ENCODE peak calls at places on chromosome 4, in six cellular contexts. J, N, O, P, D and W are unnamed samples. For H3K4me1, the result is how much of the 10 kb centered on the place peaks cover.

GRCh38 chr4:158020175-158020574 is 152.7 kb downstream of the GASK1B start:
- DNase-seq in J (peak), N (peak), O (no peak), P (no peak), D (peak), W (peak)

GRCh38 chr4:30950737-30951136 is 230.6 kb downstream of the PCDH7 start:
- DNase-seq in J (no peak), N (no peak), O (no peak), P (no peak), D (no peak), W (peak)

GRCh38 chr4:836781-837301 is 10.9 kb upstream of the CPLX1 start:
- DNase-seq in J (no peak), N (no peak), O (no peak), P (no peak), D (no peak), W (no peak)

GRCh38 chr4:622071-622995 is 3.0 kb upstream of the PDE6B start:
- DNase-seq in J (no peak), N (no peak), O (no peak), P (no peak), D (no peak), W (no peak)

GRCh38 chr4:153248641-153249198 is 44.5 kb downstream of the TRIM2 start:
- DNase-seq in J (peak), N (no peak), O (peak), P (no peak), D (no peak), W (no peak)

GRCh38 chr4:121827851-121828250 is 4.2 kb upstream of the CCNA2 start:
- DNase-seq in J (no peak), N (peak), O (no peak), P (no peak), D (no peak), W (peak)

GRCh38 chr4:16843831-16844508 is 54.5 kb downstream of the LDB2 start:
- DNase-seq in J (peak), N (peak), O (no peak), P (no peak), D (no peak), W (no peak)

GRCh38 chr4:123025398-123025797 is 103.0 kb upstream of the NUDT6 start:
- DNase-seq in J (no peak), N (no peak), O (no peak), P (no peak), D (no peak), W (no peak)

GRCh38 chr4:3630934-3631585 is 98.8 kb upstream of the LRPAP1 start:
- DNase-seq in J (no peak), N (no peak), O (no peak), P (no peak), D (no peak), W (no peak)

GRCh38 chr4:33386761-33387160 is 2666.6 kb downstream of the PCDH7 start:
- DNase-seq in J (peak), N (no peak), O (no peak), P (no peak), D (no peak), W (no peak)

GRCh38 chr4:20394471-20394870 is 142.8 kb downstream of the SLIT2 start:
- DNase-seq in J (no peak), N (no peak), O (no peak), P (no peak), D (no peak), W (no peak)

GRCh38 chr4:74123065-74123728 is 24.2 kb upstream of the CXCL2 start:
- DNase-seq in J (no peak), N (peak), O (no peak), P (no peak), D (no peak), W (no peak)

GRCh38 chr4:20395160-20395773 is 143.6 kb downstream of the SLIT2 start:
- DNase-seq in J (peak), N (peak), O (peak), P (peak), D (peak), W (peak)

GRCh38 chr4:57187241-57187640 is 77.1 kb upstream of the IGFBP7 start:
- DNase-seq in J (no peak), N (no peak), O (no peak), P (no peak), D (no peak), W (no peak)

GRCh38 chr4:166991162-166991561 is 243.1 kb downstream of the SPOCK3 start:
- DNase-seq in J (no peak), N (no peak), O (no peak), P (no peak), D (no peak), W (no peak)

GRCh38 chr4:109395694-109396093 is 37.9 kb upstream of the SEC24B start:
- DNase-seq in J (peak), N (no peak), O (no peak), P (no peak), D (no peak), W (no peak)

GRCh38 chr4:109389367-109390118 is 44.1 kb upstream of the SEC24B start:
- DNase-seq in J (peak), N (no peak), O (no peak), P (no peak), D (no peak), W (no peak)

GRCh38 chr4:109385260-109385659 is 48.4 kb upstream of the SEC24B start:
- DNase-seq in J (no peak), N (no peak), O (no peak), P (no peak), D (no peak), W (no peak)

DNA sequence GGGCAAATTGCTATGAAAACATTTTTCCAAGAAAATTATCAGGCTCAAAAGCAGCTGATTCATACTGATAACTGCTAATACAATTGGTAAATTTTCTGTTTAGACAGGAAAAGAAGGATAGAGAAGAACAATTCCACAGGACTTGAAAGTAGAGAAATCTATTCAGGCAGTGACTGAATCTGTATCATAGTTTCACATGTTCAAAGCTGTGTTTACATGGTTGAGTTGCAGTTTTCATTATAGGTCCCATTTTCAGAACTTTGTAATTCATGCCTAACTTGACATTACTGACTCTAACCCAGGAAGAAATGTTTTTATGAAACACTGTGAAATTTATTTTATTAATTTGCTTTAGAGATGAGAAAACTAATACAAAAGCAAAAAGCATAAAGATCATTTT is 43.2 kb upstream of the SEC24B start:
- DNase-seq in J (no peak), N (no peak), O (no peak), P (no peak), D (no peak), W (no peak)
- H3K4me1 ChIP-seq in J (under half), N (under half), O (under half), P (under half), D (under half), W (under half)

GRCh38 chr4:76977731-76978350 is 28.3 kb downstream of the SEPTIN11 start:
- DNase-seq in J (no peak), N (peak), O (no peak), P (no peak), D (no peak), W (no peak)
- H2BK5ac ChIP-seq in J (no peak), N (peak), O (no peak), P (no peak), D (no peak), W (no peak)

GRCh38 chr4:184466634-184467033 is 7.7 kb downstream of the IRF2 start:
- DNase-seq in J (no peak), N (no peak), O (no peak), P (no peak), D (no peak), W (no peak)
- H3K4me1 ChIP-seq in J (under half), N (under half), O (under half), P (under half), D (under half), W (under half)

DNA sequence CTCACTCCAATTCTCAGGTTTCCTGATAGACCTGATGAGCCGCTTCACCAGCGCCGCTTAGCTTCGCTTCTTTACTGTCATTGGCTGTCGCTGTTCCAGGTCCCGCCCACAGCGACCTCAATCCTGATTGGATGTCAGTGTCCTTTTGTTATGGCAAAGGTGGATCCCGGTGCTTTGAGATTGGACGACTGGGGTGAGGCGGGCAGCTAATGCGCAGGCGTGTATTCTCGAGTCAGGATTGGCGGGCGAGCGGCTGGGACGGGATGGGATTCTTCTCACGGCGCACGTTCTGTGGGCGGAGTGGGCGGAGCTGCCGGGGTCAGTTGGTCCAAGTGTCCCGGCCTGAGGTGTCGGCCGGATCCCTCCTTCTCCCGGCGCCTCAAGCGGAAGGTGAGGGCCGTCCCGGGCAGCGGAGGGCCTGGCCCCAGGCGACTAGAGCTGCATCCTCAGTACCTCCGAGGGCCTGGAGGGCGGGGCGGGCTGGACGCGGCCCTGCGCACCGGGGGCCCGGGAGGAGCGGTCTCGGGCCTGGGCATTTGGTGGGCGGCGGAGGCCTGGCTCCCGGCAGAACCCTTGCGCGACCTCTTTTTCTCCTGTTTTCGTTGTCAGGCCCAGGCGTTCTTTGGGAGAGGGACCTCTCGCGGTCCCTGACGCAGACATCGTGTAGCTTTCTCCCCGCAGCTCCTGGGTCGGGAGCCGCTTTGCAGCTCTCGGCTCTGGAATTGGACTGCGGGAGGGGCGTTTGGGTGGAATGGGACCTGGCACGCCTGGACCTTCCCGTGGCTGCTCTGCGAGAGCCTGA is at the start of gene SCOC:
- DNase-seq in J (peak), N (peak), O (peak), P (peak), D (peak), W (peak)
- H2BK5ac ChIP-seq in J (no peak), N (peak), O (no peak), P (peak), D (peak), W (peak)

DNA sequence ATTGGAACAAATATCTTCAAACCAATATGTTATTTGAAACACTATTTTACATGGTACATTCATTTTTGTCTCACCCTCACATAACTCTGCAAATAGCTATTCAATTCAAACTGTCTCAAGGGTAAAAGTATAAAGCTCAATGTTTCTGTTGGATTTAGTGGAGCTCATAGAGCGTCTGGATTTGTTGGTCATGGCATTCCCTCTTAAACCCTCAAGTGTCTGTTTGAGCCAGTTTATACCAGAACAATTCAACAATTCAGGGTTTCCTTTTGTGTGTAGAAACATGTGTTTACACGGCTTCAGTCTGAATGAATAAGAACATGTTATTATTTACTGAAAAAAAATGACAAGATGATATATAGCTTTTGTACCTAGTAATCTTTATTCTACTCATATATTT is 161.6 kb downstream of the PCDH18 start:
- DNase-seq in J (no peak), N (peak), O (no peak), P (no peak), D (no peak), W (no peak)
- H3K4me1 ChIP-seq in J (under half), N (under half), O (under half), P (under half), D (under half), W (under half)

GRCh38 chr4:186915816-186916215 is 192.2 kb upstream of the FAT1 start:
- DNase-seq in J (peak), N (no peak), O (no peak), P (no peak), D (no peak), W (peak)

GRCh38 chr4:186918466-186918865 is 194.8 kb upstream of the FAT1 start:
- DNase-seq in J (no peak), N (no peak), O (no peak), P (no peak), D (no peak), W (peak)

GRCh38 chr4:186924723-186925122 is 201.1 kb upstream of the FAT1 start:
- DNase-seq in J (no peak), N (peak), O (no peak), P (no peak), D (no peak), W (no peak)

GRCh38 chr4:186920486-186920885 is 196.8 kb upstream of the FAT1 start:
- DNase-seq in J (no peak), N (peak), O (no peak), P (no peak), D (no peak), W (no peak)

GRCh38 chr4:186919340-186919739 is 195.7 kb upstream of the FAT1 start:
- DNase-seq in J (no peak), N (no peak), O (no peak), P (no peak), D (no peak), W (no peak)
- H2BK5ac ChIP-seq in J (no peak), N (peak), O (no peak), P (no peak), D (peak), W (no peak)

DNA sequence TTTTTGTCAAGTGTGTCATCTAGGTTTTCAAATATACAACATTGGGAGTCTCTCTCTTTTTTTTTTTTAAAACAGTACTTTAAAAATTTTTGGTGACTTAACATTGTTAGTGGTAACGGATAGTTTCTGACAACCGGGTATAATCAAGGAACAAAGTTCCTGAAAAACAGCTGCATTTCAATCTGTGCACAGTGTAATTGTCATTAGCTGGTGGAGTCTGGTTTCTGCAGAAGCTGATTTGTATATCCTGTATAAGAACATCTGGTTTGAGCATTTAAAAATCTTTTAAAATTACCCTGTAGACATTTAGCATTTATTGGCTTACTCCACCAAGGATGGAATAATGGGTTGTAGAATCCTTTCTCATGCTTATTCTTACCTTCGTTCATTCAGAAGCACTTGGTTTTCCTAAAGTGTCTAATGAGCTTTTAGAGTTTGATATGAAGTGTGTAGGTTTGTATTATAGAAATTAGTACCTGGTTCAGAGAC is 11.2 kb downstream of the JADE1 start:
- DNase-seq in J (no peak), N (no peak), O (no peak), P (no peak), D (no peak), W (no peak)
- H3K4me1 ChIP-seq in J (under half), N (under half), O (under half), P (under half), D (under half), W (under half)

GRCh38 chr4:1856071-1856919 is at the start of gene LETM1:
- DNase-seq in J (peak), N (peak), O (peak), P (peak), D (peak), W (peak)
- H2BK5ac ChIP-seq in J (no peak), N (peak), O (no peak), P (peak), D (no peak), W (peak)

DNA sequence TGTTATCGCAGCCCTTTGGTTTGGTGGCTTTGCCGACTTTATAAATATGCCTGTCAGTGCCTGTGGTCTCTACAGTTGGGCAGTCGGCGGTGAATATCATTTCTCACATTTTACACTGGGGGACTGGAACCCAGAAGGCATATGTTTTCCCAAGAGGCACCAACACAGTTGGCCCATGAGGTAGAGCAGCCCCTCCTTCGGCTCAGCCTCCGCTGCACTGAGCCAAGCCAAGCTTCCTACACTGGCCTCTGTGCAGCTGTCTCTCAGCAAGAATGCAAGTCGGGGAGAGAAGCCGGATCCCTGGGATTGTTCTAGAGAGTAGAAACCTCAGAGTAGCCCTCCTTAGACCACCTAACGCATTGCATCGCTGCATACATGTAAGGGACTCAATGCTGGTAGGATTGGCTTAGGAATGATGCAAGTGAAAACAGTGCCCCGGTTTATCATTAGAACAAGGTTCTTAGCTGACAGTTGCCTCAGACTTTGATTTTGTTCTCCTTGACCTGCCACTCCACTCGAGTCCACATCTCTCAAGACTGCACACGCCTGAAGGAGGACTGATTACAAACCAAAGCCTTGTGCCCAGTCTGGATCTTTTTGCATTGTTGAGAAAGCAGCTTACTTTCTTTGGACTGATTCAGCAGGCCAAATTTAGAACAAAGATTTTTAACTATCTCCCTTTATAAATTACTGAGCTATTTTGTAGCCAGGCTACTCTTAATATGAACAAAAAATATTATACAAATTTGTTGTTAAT is 125.4 kb downstream of the PTTG2 start:
- DNase-seq in J (no peak), N (no peak), O (no peak), P (no peak), D (no peak), W (no peak)
- H3K4me1 ChIP-seq in J (under half), N (under half), O (under half), P (under half), D (under half), W (under half)